ENCODE peak calls at places on chromosomes 11 and 22, in seven cellular contexts. B, X, R, J, U, D and V are unnamed samples.

GRCh38 chr22:46673677-46674236 is 53.6 kb downstream of the GRAMD4 start:
- DNase-seq in B (no peak), X (peak), R (no peak), J (no peak), U (no peak), D (no peak), V (no peak)

GRCh38 chr11:15947681-15948648 is 408.4 kb downstream of the SOX6 start:
- DNase-seq in B (no peak), X (no peak), R (no peak), J (no peak), U (no peak), D (no peak), V (no peak)

GRCh38 chr11:18792066-18792591 is 531 bp upstream of the PTPN5 start:
- DNase-seq in B (no peak), X (no peak), R (peak), J (no peak), U (peak), D (no peak), V (no peak)

GRCh38 chr11:45450189-45450588 is 164.0 kb upstream of the SYT13 start:
- DNase-seq in B (no peak), X (no peak), R (no peak), J (no peak), U (peak), D (no peak), V (no peak)

GRCh38 chr11:97009613-97010012 is 619.8 kb downstream of the JRKL start:
- DNase-seq in B (no peak), X (no peak), R (no peak), J (no peak), U (no peak), D (no peak), V (no peak)

GRCh38 chr11:62646825-62647608 is 604 bp upstream of the GANAB start:
- DNase-seq in B (no peak), X (no peak), R (no peak), J (peak), U (no peak), D (no peak), V (no peak)

GRCh38 chr11:34468209-34468841 is 29.6 kb downstream of the CAT start:
- DNase-seq in B (no peak), X (peak), R (no peak), J (no peak), U (peak), D (no peak), V (no peak)

GRCh38 chr22:47151490-47151889 is 389.0 kb downstream of the TBC1D22A start:
- DNase-seq in B (no peak), X (no peak), R (no peak), J (no peak), U (peak), D (no peak), V (no peak)

GRCh38 chr11:121415861-121416260 is 36.3 kb upstream of the SORL1 start:
- DNase-seq in B (no peak), X (no peak), R (no peak), J (no peak), U (peak), D (no peak), V (no peak)

GRCh38 chr11:32173435-32173834 is 82.6 kb downstream of the RCN1 start:
- DNase-seq in B (no peak), X (peak), R (peak), J (peak), U (peak), D (no peak), V (peak)

GRCh38 chr11:45543808-45544422 is 121.5 kb downstream of the CHST1 start:
- DNase-seq in B (no peak), X (peak), R (no peak), J (peak), U (peak), D (no peak), V (no peak)

GRCh38 chr22:48727454-48728058 is 1100.1 kb downstream of the BRD1 start:
- DNase-seq in B (no peak), X (no peak), R (no peak), J (no peak), U (no peak), D (no peak), V (no peak)

GRCh38 chr22:16594026-16594425 is 1.4 kb upstream of the CCT8L2 start:
- DNase-seq in B (no peak), X (no peak), R (no peak), J (no peak), U (no peak), D (no peak), V (no peak)